ENCODE peak calls at places on chromosomes 4 and X, in eight cellular contexts. V is GM23338; H is cardiac muscle cell; U is IMR-90; M is upper lobe of right lung; S is CD4-positive, alpha-beta memory T cell; W is psoas muscle; C is A673. R is an unnamed sample.

GRCh38 chr4:20618010-20618409 is 82.2 kb upstream of the PACRGL start:
- DNase-seq in V (no peak), H (no peak), U (no peak), M (peak; percentile 72), S (no peak), W (peak; percentile 54), C (no peak), R (no peak)

GRCh38 chr4:98528882-98529281 is 129.5 kb downstream of the TSPAN5 start:
- DNase-seq in V (no peak), H (no peak), U (no peak), M (no peak), S (no peak), W (no peak), C (no peak), R (no peak)

GRCh38 chr4:148090503-148091476 is 351.4 kb downstream of the NR3C2 start:
- DNase-seq in V (no peak), H (no peak), U (no peak), M (no peak), S (no peak), W (no peak), C (no peak), R (no peak)

GRCh38 chrX:40172169-40172979 is 74.6 kb upstream of the BCOR start:
- DNase-seq in V (peak; percentile 38), H (peak; percentile 62), U (peak; percentile 44), M (peak; percentile 85), S (peak; percentile 40), W (peak; percentile 84), C (peak; percentile 64), R (peak; percentile 52)

GRCh38 chr4:143882892-143883291 is 22.5 kb downstream of the GYPE start:
- DNase-seq in V (no peak), H (no peak), U (no peak), M (no peak), S (no peak), W (no peak), C (no peak), R (no peak)

GRCh38 chr4:158131037-158131436 is 41.8 kb downstream of the GASK1B start:
- DNase-seq in V (no peak), H (no peak), U (no peak), M (no peak), S (no peak), W (no peak), C (no peak), R (no peak)

GRCh38 chr4:76035799-76036389 is at the start of gene CXCL11:
- DNase-seq in V (no peak), H (no peak), U (peak; percentile 26), M (no peak), S (no peak), W (no peak), C (no peak), R (no peak)

GRCh38 chr4:147714575-147715401 is 17.1 kb upstream of the ARHGAP10 start:
- DNase-seq in V (no peak), H (no peak), U (peak; percentile 90), M (no peak), S (no peak), W (peak; percentile 70), C (no peak), R (peak; percentile 40)

GRCh38 chrX:47358387-47359065 is 11.9 kb upstream of the ZNF157 start:
- DNase-seq in V (no peak), H (no peak), U (no peak), M (no peak), S (peak; percentile 62), W (no peak), C (peak; percentile 22), R (no peak)

GRCh38 chr4:86247328-86247727 is 112.5 kb downstream of the MAPK10 start:
- DNase-seq in V (no peak), H (no peak), U (no peak), M (no peak), S (no peak), W (no peak), C (no peak), R (no peak)

DNA sequence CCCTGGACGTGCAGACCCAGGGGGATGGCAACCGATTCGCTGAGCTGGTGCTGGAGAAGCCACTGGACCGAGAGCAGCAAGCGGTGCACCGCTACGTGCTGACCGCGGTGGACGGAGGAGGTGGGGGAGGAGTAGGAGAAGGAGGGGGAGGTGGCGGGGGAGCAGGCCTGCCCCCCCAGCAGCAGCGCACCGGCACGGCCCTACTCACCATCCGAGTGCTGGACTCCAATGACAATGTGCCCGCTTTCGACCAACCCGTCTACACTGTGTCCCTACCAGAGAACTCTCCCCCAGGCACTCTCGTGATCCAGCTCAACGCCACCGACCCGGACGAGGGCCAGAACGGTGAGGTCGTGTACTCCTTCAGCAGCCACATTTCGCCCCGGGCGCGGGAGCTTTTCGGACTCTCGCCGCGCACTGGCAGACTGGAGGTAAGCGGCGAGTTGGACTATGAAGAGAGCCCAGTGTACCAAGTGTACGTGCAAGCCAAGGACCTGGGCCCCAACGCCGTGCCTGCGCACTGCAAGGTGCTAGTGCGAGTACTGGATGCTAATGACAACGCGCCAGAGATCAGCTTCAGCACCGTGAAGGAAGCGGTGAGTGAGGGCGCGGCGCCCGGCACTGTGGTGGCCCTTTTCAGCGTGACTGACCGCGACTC is 1.7 kb downstream of the PCDH10 start:
- DNase-seq in V (peak; percentile 66), H (peak; percentile 58), U (no peak), M (no peak), S (no peak), W (peak; percentile 52), C (peak; percentile 32), R (no peak)
- H3K4me3 ChIP-seq in V (peak overlapping the region; percentile 69), H (peak overlapping the region; percentile 50), U (no peak overlapping the region), M (peak overlapping the region; percentile 14), S (no peak overlapping the region), W (peak overlapping the region; percentile 62), C (peak overlapping the region; percentile 63), R (no peak overlapping the region)

GRCh38 chrX:10157032-10157341 is 212 bp downstream of the CLCN4 start:
- DNase-seq in V (no peak), H (no peak), U (no peak), M (no peak), S (no peak), W (no peak), C (no peak), R (no peak)
- H3K27ac ChIP-seq in V (peak overlapping the region; percentile 80), H (peak overlapping the region; percentile 86), U (peak overlapping the region; percentile 1), M (peak overlapping the region; percentile 74), S (no peak overlapping the region), W (peak overlapping the region; percentile 83), C (no peak overlapping the region), R (peak overlapping the region; percentile 82)

GRCh38 chrX:69264134-69264533 is 98.9 kb upstream of the PJA1 start:
- DNase-seq in V (peak; percentile 90), H (no peak), U (no peak), M (no peak), S (no peak), W (no peak), C (no peak), R (no peak)
- H3K4me3 ChIP-seq in V (no peak overlapping the region), H (no peak overlapping the region), U (no peak overlapping the region), M (no peak overlapping the region), S (no peak overlapping the region), W (no peak overlapping the region), C (no peak overlapping the region), R (no peak overlapping the region)

DNA sequence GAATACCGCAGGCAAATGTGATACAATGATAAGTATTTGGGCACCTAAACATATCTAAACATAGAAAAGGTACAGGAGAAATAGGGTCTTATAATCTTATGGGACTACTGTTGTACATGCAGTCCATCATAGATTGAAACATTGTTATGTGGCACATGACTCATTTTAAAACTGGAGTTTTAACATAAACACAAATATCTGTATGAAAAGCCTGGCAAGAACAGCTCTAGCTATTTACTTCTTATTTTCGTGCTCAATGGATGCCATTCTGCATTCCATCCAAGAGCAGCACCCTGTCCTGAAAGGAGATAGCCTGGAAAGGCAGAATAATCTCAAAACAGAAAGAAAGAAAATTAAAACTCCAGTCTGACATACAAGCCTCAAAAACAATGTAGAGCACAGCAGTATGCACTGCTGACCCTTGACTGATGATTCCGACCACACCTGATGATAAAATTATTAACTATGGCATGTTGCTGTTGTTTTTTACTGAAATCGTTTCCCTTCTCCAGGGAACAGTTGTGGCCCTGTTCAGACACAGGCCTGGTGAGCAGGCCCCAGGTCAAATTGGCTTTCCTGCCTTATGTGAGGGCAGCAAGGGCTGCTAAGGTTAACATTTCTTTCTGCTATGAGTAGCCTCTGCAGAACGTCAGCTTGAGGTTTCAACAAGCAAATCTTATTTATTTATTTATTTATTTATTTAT is 152.7 kb downstream of the APBB2 start:
- DNase-seq in V (no peak), H (no peak), U (peak; percentile 52), M (no peak), S (no peak), W (no peak), C (no peak), R (peak; percentile 9)
- H3K27ac ChIP-seq in V (no peak overlapping the region), H (no peak overlapping the region), U (peak overlapping the region; percentile 66), M (no peak overlapping the region), S (no peak overlapping the region), W (no peak overlapping the region), C (no peak overlapping the region), R (no peak overlapping the region)

GRCh38 chrX:55451990-55452824 is at the start of gene MAGEH1:
- DNase-seq in V (peak; percentile 69), H (peak; percentile 84), U (peak; percentile 79), M (peak; percentile 88), S (peak; percentile 89), W (peak; percentile 89), C (peak; percentile 85), R (peak; percentile 67)

GRCh38 chrX:55450259-55450658 is 1.7 kb upstream of the MAGEH1 start:
- DNase-seq in V (peak; percentile 23), H (peak; percentile 23), U (peak; percentile 12), M (no peak), S (no peak), W (no peak), C (no peak), R (no peak)

GRCh38 chrX:55451626-55451989 is 319 bp upstream of the MAGEH1 start:
- DNase-seq in V (no peak), H (no peak), U (no peak), M (no peak), S (peak; percentile 19), W (no peak), C (no peak), R (no peak)

GRCh38 chrX:55452825-55453124 is 848 bp downstream of the MAGEH1 start:
- DNase-seq in V (no peak), H (no peak), U (no peak), M (no peak), S (no peak), W (no peak), C (no peak), R (no peak)

GRCh38 chrX:55451125-55451524 is 802 bp upstream of the MAGEH1 start:
- DNase-seq in V (no peak), H (peak; percentile 3), U (no peak), M (no peak), S (no peak), W (no peak), C (no peak), R (no peak)
- H3K4me3 ChIP-seq in V (peak overlapping the region; percentile 58), H (no peak overlapping the region), U (no peak overlapping the region), M (peak overlapping the region; percentile 70), S (no peak overlapping the region), W (peak overlapping the region; percentile 76), C (peak overlapping the region; percentile 59), R (no peak overlapping the region)

GRCh38 chrX:72269671-72270251 is 7.3 kb downstream of the RPS4X start:
- DNase-seq in V (no peak), H (no peak), U (peak; percentile 83), M (no peak), S (peak; percentile 60), W (no peak), C (peak; percentile 36), R (peak; percentile 81)
- H3K27ac ChIP-seq in V (no peak overlapping the region), H (no peak overlapping the region), U (peak overlapping the region; percentile 51), M (no peak overlapping the region), S (no peak overlapping the region), W (peak overlapping the region; percentile 38), C (no peak overlapping the region), R (peak overlapping the region; percentile 92)

GRCh38 chr4:127868196-127868595 is 12.5 kb upstream of the PLK4 start:
- DNase-seq in V (no peak), H (no peak), U (peak; percentile 55), M (no peak), S (no peak), W (no peak), C (no peak), R (no peak)
- H3K4me3 ChIP-seq in V (no peak overlapping the region), H (no peak overlapping the region), U (no peak overlapping the region), M (no peak overlapping the region), S (no peak overlapping the region), W (no peak overlapping the region), C (no peak overlapping the region), R (no peak overlapping the region)

R was measured in SJSA1.